ENCODE peak calls at places on chromosomes 4 and X, in ten cellular contexts. K is KG1, D is Kasumi-1, Z is NCI-H146, N is AG20443, T is GM04504, A is NCI-H524, R is thoracic aorta, C is PC-3, P is vagina. U is an unnamed sample.

GRCh38 chr4:102438873-102439614 is 62.1 kb upstream of the NFKB1 start:
- DNase-seq in P (no peak), K (no peak), N (peak; percentile 69), T (peak; percentile 94), D (no peak), R (no peak), A (no peak), C (peak; percentile 78), Z (no peak), U (no peak)

GRCh38 chr4:101528526-101528925 is 181.2 kb upstream of the PPP3CA start:
- DNase-seq in C (no peak), K (no peak), N (no peak), Z (no peak), A (no peak), D (no peak), T (no peak), R (no peak), P (no peak), U (no peak)

GRCh38 chr4:140344621-140345020 is 28.8 kb upstream of the SCOC start:
- DNase-seq in T (no peak), Z (no peak), N (no peak), C (no peak), K (no peak), P (no peak), A (no peak), R (no peak), D (no peak), U (no peak)

GRCh38 chrX:121886557-121886956 is 839.1 kb downstream of the GLUD2 start:
- DNase-seq in C (no peak), R (no peak), A (no peak), K (no peak), T (no peak), Z (no peak), N (no peak), D (no peak), P (no peak), U (no peak)

GRCh38 chr4:76233967-76234678 is 17.4 kb upstream of the FAM47E start:
- DNase-seq in A (no peak), R (no peak), T (no peak), Z (peak; percentile 27), K (no peak), D (no peak), C (no peak), P (no peak), N (no peak), U (no peak)

GRCh38 chr4:67087897-67088296 is 457.4 kb downstream of the CENPC start:
- DNase-seq in R (no peak), K (peak; percentile 30), T (no peak), P (no peak), A (peak; percentile 17), C (peak; percentile 74), Z (no peak), N (no peak), D (peak; percentile 73), U (peak; percentile 69)

GRCh38 chrX:130172127-130172834 is 519 bp downstream of the RAB33A start:
- DNase-seq in C (no peak), K (no peak), R (no peak), Z (peak; percentile 39), D (no peak), N (no peak), A (peak; percentile 45), T (no peak), P (no peak), U (no peak)

GRCh38 chrX:86016189-86016588 is 31.2 kb downstream of the CHM start:
- DNase-seq in P (no peak), C (no peak), K (no peak), Z (no peak), N (no peak), R (no peak), T (no peak), A (no peak), D (no peak), U (no peak)

GRCh38 chr4:13262816-13263215 is 221.3 kb downstream of the RAB28 start:
- DNase-seq in R (no peak), P (no peak), D (no peak), C (peak; percentile 22), A (no peak), T (no peak), K (no peak), N (no peak), Z (no peak), U (no peak)

GRCh38 chr4:25970241-25970675 is 56.2 kb downstream of the SMIM20 start:
- DNase-seq in P (no peak), K (no peak), R (no peak), D (peak; percentile 90), A (no peak), N (no peak), Z (peak; percentile 39), C (no peak), T (no peak), U (no peak)

GRCh38 chrX:135396109-135396508 is 25.6 kb upstream of the SMIM10L2A start:
- DNase-seq in D (no peak), Z (no peak), R (peak; percentile 1), K (no peak), T (no peak), A (no peak), N (peak; percentile 4), C (peak; percentile 72), P (no peak), U (no peak)

GRCh38 chrX:133928365-133928764 is 57.0 kb downstream of the GPC3 start:
- DNase-seq in K (no peak), N (no peak), C (no peak), Z (no peak), T (no peak), A (no peak), R (no peak), P (no peak), D (no peak), U (no peak)

GRCh38 chrX:135513140-135513535 is 7.3 kb upstream of the INTS6L start:
- DNase-seq in Z (no peak), R (no peak), P (no peak), K (no peak), D (peak; percentile 25), C (no peak), N (no peak), T (no peak), A (no peak), U (no peak)

GRCh38 chr4:95220205-95221175 is 328.3 kb downstream of the UNC5C start:
- DNase-seq in N (no peak), P (no peak), K (no peak), D (no peak), Z (no peak), C (no peak), R (no peak), T (no peak), A (no peak), U (no peak)

GRCh38 chr4:48228887-48229462 is 40.7 kb downstream of the TEC start:
- DNase-seq in Z (no peak), T (no peak), A (no peak), D (no peak), R (no peak), N (no peak), P (no peak), C (no peak), K (no peak), U (no peak)

GRCh38 chr4:175308236-175308635 is 390.1 kb downstream of the ADAM29 start:
- DNase-seq in C (peak; percentile 35), R (no peak), N (peak; percentile 21), P (no peak), T (no peak), Z (no peak), D (no peak), K (no peak), A (no peak), U (no peak)

GRCh38 chrX:77426811-77427210 is 20.4 kb upstream of the FGF16 start:
- DNase-seq in A (no peak), T (no peak), K (no peak), D (no peak), Z (no peak), C (peak; percentile 81), N (peak; percentile 40), P (no peak), R (no peak), U (no peak)

U was measured in WERI-Rb-1.